ENCODE peak calls at places on chromosomes 6 and 20, in seven cellular contexts. One of them, this sample, is unnamed.

GRCh38 chr6:2224847-2225382 is 20.5 kb downstream of the GMDS start:
- DNase-seq in spleen: no peak
- DNase-seq in GM12865: no peak
- DNase-seq in tibial nerve: no peak
- DNase-seq in sigmoid colon: no peak
- DNase-seq in A549: no peak
- DNase-seq in esophagus squamous epithelium: no peak
- DNase-seq in this sample: no peak

GRCh38 chr20:19945732-19946670 is 71.2 kb upstream of the NAA20 start:
- DNase-seq in spleen: no peak
- DNase-seq in GM12865: peak; percentile 37
- DNase-seq in tibial nerve: no peak
- DNase-seq in sigmoid colon: no peak
- DNase-seq in A549: no peak
- DNase-seq in esophagus squamous epithelium: no peak
- DNase-seq in this sample: no peak

GRCh38 chr20:58389324-58389967 is 417 bp downstream of the VAPB start:
- DNase-seq in spleen: no peak
- DNase-seq in GM12865: peak; percentile 70
- DNase-seq in tibial nerve: peak; percentile 8
- DNase-seq in sigmoid colon: peak; percentile 72
- DNase-seq in A549: peak; percentile 42
- DNase-seq in esophagus squamous epithelium: no peak
- DNase-seq in this sample: no peak

GRCh38 chr6:62808575-62809293 is 402.5 kb upstream of the FKBP1C start:
- DNase-seq in spleen: no peak
- DNase-seq in GM12865: no peak
- DNase-seq in tibial nerve: no peak
- DNase-seq in sigmoid colon: no peak
- DNase-seq in A549: no peak
- DNase-seq in esophagus squamous epithelium: no peak
- DNase-seq in this sample: no peak

GRCh38 chr6:13425971-13426931 is 61.1 kb downstream of the GFOD1 start:
- DNase-seq in spleen: peak; percentile 72
- DNase-seq in GM12865: peak; percentile 80
- DNase-seq in tibial nerve: no peak
- DNase-seq in sigmoid colon: no peak
- DNase-seq in A549: no peak
- DNase-seq in esophagus squamous epithelium: no peak
- DNase-seq in this sample: peak; percentile 70

GRCh38 chr20:46816097-46816496 is 78.5 kb upstream of the EYA2 start:
- DNase-seq in spleen: no peak
- DNase-seq in GM12865: no peak
- DNase-seq in tibial nerve: no peak
- DNase-seq in sigmoid colon: no peak
- DNase-seq in A549: no peak
- DNase-seq in esophagus squamous epithelium: no peak
- DNase-seq in this sample: no peak

GRCh38 chr6:167706313-167707109 is 120.2 kb upstream of the AFDN start:
- DNase-seq in spleen: peak; percentile 72
- DNase-seq in GM12865: peak; percentile 50
- DNase-seq in tibial nerve: no peak
- DNase-seq in sigmoid colon: no peak
- DNase-seq in A549: no peak
- DNase-seq in esophagus squamous epithelium: no peak
- DNase-seq in this sample: peak; percentile 68

GRCh38 chr6:170022827-170023619 is 267.9 kb downstream of the DLL1 start:
- DNase-seq in spleen: no peak
- DNase-seq in GM12865: no peak
- DNase-seq in tibial nerve: no peak
- DNase-seq in sigmoid colon: peak; percentile 32
- DNase-seq in A549: no peak
- DNase-seq in esophagus squamous epithelium: no peak
- DNase-seq in this sample: no peak

GRCh38 chr6:15132854-15133670 is 112.8 kb upstream of the JARID2 start:
- DNase-seq in spleen: no peak
- DNase-seq in GM12865: no peak
- DNase-seq in tibial nerve: no peak
- DNase-seq in sigmoid colon: peak; percentile 55
- DNase-seq in A549: peak; percentile 93
- DNase-seq in esophagus squamous epithelium: no peak
- DNase-seq in this sample: no peak

GRCh38 chr6:169913096-169913615 is 161.7 kb downstream of the ERMARD start:
- DNase-seq in spleen: no peak
- DNase-seq in GM12865: no peak
- DNase-seq in tibial nerve: no peak
- DNase-seq in sigmoid colon: no peak
- DNase-seq in A549: no peak
- DNase-seq in esophagus squamous epithelium: no peak
- DNase-seq in this sample: no peak

GRCh38 chr20:8129211-8129986 is 2.7 kb upstream of the PLCB1 start:
- DNase-seq in spleen: no peak
- DNase-seq in GM12865: no peak
- DNase-seq in tibial nerve: no peak
- DNase-seq in sigmoid colon: peak; percentile 78
- DNase-seq in A549: no peak
- DNase-seq in esophagus squamous epithelium: no peak
- DNase-seq in this sample: no peak

GRCh38 chr20:8132632-8133587 is 844 bp downstream of the PLCB1 start:
- DNase-seq in spleen: peak; percentile 84
- DNase-seq in GM12865: no peak
- DNase-seq in tibial nerve: peak; percentile 29
- DNase-seq in sigmoid colon: peak; percentile 83
- DNase-seq in A549: peak; percentile 33
- DNase-seq in esophagus squamous epithelium: no peak
- DNase-seq in this sample: peak; percentile 77

GRCh38 chr20:8131598-8132014 is 460 bp upstream of the PLCB1 start:
- DNase-seq in spleen: no peak
- DNase-seq in GM12865: no peak
- DNase-seq in tibial nerve: no peak
- DNase-seq in sigmoid colon: no peak
- DNase-seq in A549: no peak
- DNase-seq in esophagus squamous epithelium: no peak
- DNase-seq in this sample: no peak

GRCh38 chr20:8132015-8132631 is at the start of gene PLCB1:
- DNase-seq in spleen: peak; percentile 95
- DNase-seq in GM12865: peak; percentile 73
- DNase-seq in tibial nerve: peak; percentile 74
- DNase-seq in sigmoid colon: peak; percentile 96
- DNase-seq in A549: peak; percentile 73
- DNase-seq in esophagus squamous epithelium: peak; percentile 10
- DNase-seq in this sample: peak; percentile 87

DNA sequence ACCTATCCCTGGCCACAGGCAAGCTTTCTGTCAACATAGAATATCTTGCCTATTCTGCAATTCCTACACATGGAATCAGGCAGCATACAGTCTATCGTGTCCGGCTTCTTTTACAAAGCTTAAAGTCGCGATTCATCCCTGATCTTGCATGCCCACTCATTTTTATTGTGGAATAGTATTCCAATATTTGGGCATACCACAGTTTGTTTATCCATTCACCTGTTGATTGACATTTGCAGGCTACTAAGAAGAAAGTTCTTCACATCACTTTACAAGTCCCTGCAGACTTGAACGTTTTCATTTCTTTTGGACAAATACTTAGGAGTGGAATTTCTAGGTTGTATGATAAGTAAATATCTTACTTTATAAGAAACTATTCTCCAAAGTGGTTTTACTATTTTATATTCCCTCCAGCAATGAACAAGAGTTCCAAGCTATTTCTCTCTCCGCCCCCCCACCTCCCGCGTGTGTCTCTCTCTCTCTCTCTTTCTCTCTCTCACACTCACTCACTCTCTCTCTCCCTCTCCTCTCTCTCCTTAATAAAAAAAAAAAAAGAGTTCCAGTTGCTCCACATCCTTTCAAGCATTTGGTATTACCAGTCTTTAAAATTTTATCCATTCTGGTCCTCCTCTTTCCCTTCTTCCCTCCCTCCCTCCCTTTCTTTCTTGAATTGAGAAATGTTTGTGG is 1.1 kb upstream of the PLCB1 start:
- DNase-seq in spleen: no peak
- DNase-seq in GM12865: no peak
- DNase-seq in tibial nerve: no peak
- DNase-seq in sigmoid colon: no peak
- DNase-seq in A549: no peak
- DNase-seq in esophagus squamous epithelium: no peak
- DNase-seq in this sample: no peak
- H3K4me3 ChIP-seq in spleen: no peak overlapping the region
- H3K4me3 ChIP-seq in GM12865: no peak overlapping the region
- H3K4me3 ChIP-seq in tibial nerve: no peak overlapping the region
- H3K4me3 ChIP-seq in sigmoid colon: peak overlapping the region; percentile 92
- H3K4me3 ChIP-seq in A549: no peak overlapping the region
- H3K4me3 ChIP-seq in esophagus squamous epithelium: peak overlapping the region; percentile 85
- H3K4me3 ChIP-seq in this sample: peak overlapping the region; percentile 86

GRCh38 chr6:21587925-21588811 is 5.4 kb upstream of the SOX4 start:
- DNase-seq in spleen: peak; percentile 88
- DNase-seq in GM12865: peak; percentile 81
- DNase-seq in tibial nerve: peak; percentile 38
- DNase-seq in sigmoid colon: peak; percentile 75
- DNase-seq in A549: peak; percentile 65
- DNase-seq in esophagus squamous epithelium: no peak
- DNase-seq in this sample: peak; percentile 78

GRCh38 chr6:21588812-21589811 is 4.4 kb upstream of the SOX4 start:
- DNase-seq in spleen: peak; percentile 97
- DNase-seq in GM12865: peak; percentile 91
- DNase-seq in tibial nerve: peak; percentile 89
- DNase-seq in sigmoid colon: peak; percentile 91
- DNase-seq in A549: peak; percentile 81
- DNase-seq in esophagus squamous epithelium: peak; percentile 6
- DNase-seq in this sample: peak; percentile 88

GRCh38 chr6:21586300-21586699 is 7.3 kb upstream of the SOX4 start:
- DNase-seq in spleen: no peak
- DNase-seq in GM12865: no peak
- DNase-seq in tibial nerve: no peak
- DNase-seq in sigmoid colon: no peak
- DNase-seq in A549: no peak
- DNase-seq in esophagus squamous epithelium: no peak
- DNase-seq in this sample: no peak

GRCh38 chr6:21586760-21587181 is 6.8 kb upstream of the SOX4 start:
- DNase-seq in spleen: no peak
- DNase-seq in GM12865: no peak
- DNase-seq in tibial nerve: peak; percentile 28
- DNase-seq in sigmoid colon: no peak
- DNase-seq in A549: no peak
- DNase-seq in esophagus squamous epithelium: no peak
- DNase-seq in this sample: no peak

GRCh38 chr6:21587182-21587924 is 6.2 kb upstream of the SOX4 start:
- DNase-seq in spleen: peak; percentile 85
- DNase-seq in GM12865: peak; percentile 81
- DNase-seq in tibial nerve: peak; percentile 27
- DNase-seq in sigmoid colon: peak; percentile 72
- DNase-seq in A549: peak; percentile 61
- DNase-seq in esophagus squamous epithelium: no peak
- DNase-seq in this sample: peak; percentile 80
- H3K4me3 ChIP-seq in spleen: peak overlapping the region; percentile 80
- H3K4me3 ChIP-seq in GM12865: peak overlapping the region; percentile 88
- H3K4me3 ChIP-seq in tibial nerve: peak overlapping the region; percentile 56
- H3K4me3 ChIP-seq in sigmoid colon: peak overlapping the region; percentile 68
- H3K4me3 ChIP-seq in A549: peak overlapping the region; percentile 67
- H3K4me3 ChIP-seq in esophagus squamous epithelium: peak overlapping the region; percentile 76
- H3K4me3 ChIP-seq in this sample: peak overlapping the region; percentile 94

GRCh38 chr6:129871220-129871619 is 10.1 kb upstream of the TMEM244 start:
- DNase-seq in spleen: no peak
- DNase-seq in GM12865: no peak
- DNase-seq in tibial nerve: no peak
- DNase-seq in sigmoid colon: no peak
- DNase-seq in A549: no peak
- DNase-seq in esophagus squamous epithelium: no peak
- DNase-seq in this sample: no peak

GRCh38 chr6:129874837-129875236 is 13.7 kb upstream of the TMEM244 start:
- DNase-seq in spleen: no peak
- DNase-seq in GM12865: no peak
- DNase-seq in tibial nerve: no peak
- DNase-seq in sigmoid colon: no peak
- DNase-seq in A549: no peak
- DNase-seq in esophagus squamous epithelium: no peak
- DNase-seq in this sample: no peak

GRCh38 chr6:129872591-129872990 is 11.5 kb upstream of the TMEM244 start:
- DNase-seq in spleen: no peak
- DNase-seq in GM12865: no peak
- DNase-seq in tibial nerve: no peak
- DNase-seq in sigmoid colon: no peak
- DNase-seq in A549: no peak
- DNase-seq in esophagus squamous epithelium: no peak
- DNase-seq in this sample: no peak

DNA sequence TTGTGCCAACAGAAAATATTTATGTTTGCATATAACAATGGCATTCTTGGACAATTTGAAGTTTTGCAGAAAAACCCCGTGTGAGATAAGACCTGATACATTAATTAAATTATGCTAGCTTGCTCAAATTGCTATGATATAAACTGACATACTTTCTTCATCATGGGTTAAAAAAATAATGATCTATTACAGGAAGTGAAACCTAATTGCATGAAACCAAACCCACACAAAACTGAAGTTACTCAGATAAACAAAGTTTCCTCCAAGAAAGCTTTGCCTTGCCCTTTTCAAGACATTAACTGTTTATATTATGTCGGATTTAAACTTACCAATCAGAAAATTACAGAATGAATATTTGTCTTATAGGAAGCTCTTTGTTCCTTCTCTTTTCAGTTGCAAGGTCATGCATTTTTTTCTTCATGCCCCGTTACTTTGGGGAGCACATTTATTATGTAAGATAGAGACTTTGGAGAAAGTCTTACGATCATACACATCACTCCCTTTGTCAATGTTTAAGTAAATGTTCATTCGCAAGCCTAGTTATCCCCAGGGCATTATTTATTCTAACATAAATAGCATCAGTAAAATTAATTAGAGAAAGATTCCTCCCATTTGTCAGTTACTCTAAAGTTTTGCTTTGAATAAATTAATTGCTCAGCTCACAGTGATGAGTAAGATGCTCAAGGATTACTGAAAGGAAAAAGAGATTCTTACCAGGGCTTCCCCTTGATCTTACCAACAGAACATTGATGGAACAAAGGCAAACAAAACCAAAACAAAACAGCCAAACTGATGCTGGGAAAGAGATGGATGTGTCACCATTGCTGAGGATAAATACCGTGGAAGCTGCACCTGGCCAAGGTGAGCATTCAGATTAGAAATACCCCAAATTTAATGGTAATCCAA is 14.7 kb upstream of the TMEM244 start:
- DNase-seq in spleen: no peak
- DNase-seq in GM12865: peak; percentile 41
- DNase-seq in tibial nerve: no peak
- DNase-seq in sigmoid colon: no peak
- DNase-seq in A549: no peak
- DNase-seq in esophagus squamous epithelium: no peak
- DNase-seq in this sample: no peak
- H3K4me3 ChIP-seq in spleen: no peak overlapping the region
- H3K4me3 ChIP-seq in GM12865: no peak overlapping the region
- H3K4me3 ChIP-seq in tibial nerve: no peak overlapping the region
- H3K4me3 ChIP-seq in sigmoid colon: no peak overlapping the region
- H3K4me3 ChIP-seq in A549: no peak overlapping the region
- H3K4me3 ChIP-seq in esophagus squamous epithelium: peak overlapping the region; percentile 9
- H3K4me3 ChIP-seq in this sample: no peak overlapping the region

GRCh38 chr6:36334343-36334742 is 2.3 kb downstream of the BNIP5 start:
- DNase-seq in spleen: no peak
- DNase-seq in GM12865: no peak
- DNase-seq in tibial nerve: peak; percentile 14
- DNase-seq in sigmoid colon: no peak
- DNase-seq in A549: no peak
- DNase-seq in esophagus squamous epithelium: no peak
- DNase-seq in this sample: no peak
- H3K4me3 ChIP-seq in spleen: no peak overlapping the region
- H3K4me3 ChIP-seq in GM12865: no peak overlapping the region
- H3K4me3 ChIP-seq in tibial nerve: no peak overlapping the region
- H3K4me3 ChIP-seq in sigmoid colon: no peak overlapping the region
- H3K4me3 ChIP-seq in A549: no peak overlapping the region
- H3K4me3 ChIP-seq in esophagus squamous epithelium: peak overlapping the region; percentile 26
- H3K4me3 ChIP-seq in this sample: peak overlapping the region; percentile 11